ENCODE peak calls at places on chromosomes 3 and 15, in four cellular contexts. T, W, O and R are unnamed samples.

GRCh38 chr3:107198522-107199271 is 178.5 kb upstream of the CCDC54 start:
- DNase-seq in O (no peak), W (no peak), T (no peak), R (no peak)

GRCh38 chr3:70854108-70854507 is 541.7 kb upstream of the MDFIC2 start:
- DNase-seq in O (no peak), T (no peak), W (no peak), R (no peak)

GRCh38 chr3:15646924-15647511 is 45.5 kb downstream of the BTD start:
- DNase-seq in T (no peak), O (no peak), W (no peak), R (no peak)

GRCh38 chr3:132595036-132595435 is 2.0 kb upstream of the ACKR4 start:
- DNase-seq in T (no peak), O (no peak), W (no peak), R (no peak)

GRCh38 chr3:142724682-142725351 is 983 bp downstream of the TRPC1 start:
- DNase-seq in O (peak; percentile 36), T (peak; percentile 34), W (peak; percentile 68), R (no peak)

GRCh38 chr3:135565481-135565880 is 400.0 kb upstream of the PPP2R3A start:
- DNase-seq in O (no peak), W (no peak), T (no peak), R (no peak)

GRCh38 chr3:17232442-17232841 is 347.7 kb downstream of the PLCL2 start:
- DNase-seq in W (no peak), O (no peak), T (no peak), R (no peak)

GRCh38 chr3:111595239-111595638 is at the start of gene ZBED2:
- DNase-seq in O (no peak), T (no peak), W (no peak), R (no peak)

GRCh38 chr15:63595066-63595465 is 2.1 kb upstream of the FBXL22 start:
- DNase-seq in T (no peak), O (no peak), W (no peak), R (no peak)

GRCh38 chr3:149023951-149024350 is 32.6 kb downstream of the GYG1 start:
- DNase-seq in T (no peak), W (no peak), O (no peak), R (no peak)

GRCh38 chr3:13021141-13021933 is 51.9 kb downstream of the IQSEC1 start:
- DNase-seq in T (no peak), W (no peak), O (no peak), R (no peak)

GRCh38 chr15:73051811-73052678 is at the start of gene NEO1:
- DNase-seq in T (peak; percentile 68), W (peak; percentile 59), O (peak; percentile 94), R (no peak)

GRCh38 chr3:174247671-174248070 is 611.5 kb upstream of the NAALADL2 start:
- DNase-seq in T (no peak), O (no peak), W (no peak), R (no peak)

GRCh38 chr15:56950979-56951378 is 32.5 kb downstream of the TCF12 start:
- DNase-seq in T (no peak), O (no peak), W (no peak), R (peak; percentile 55)

GRCh38 chr3:186979837-186980236 is 49.5 kb downstream of the ST6GAL1 start:
- DNase-seq in T (no peak), W (no peak), O (no peak), R (no peak)

GRCh38 chr3:143811602-143812001 is 36.7 kb downstream of the SLC9A9 start:
- DNase-seq in W (no peak), T (no peak), O (no peak), R (no peak)

GRCh38 chr15:68820205-68820588 is 498 bp downstream of the ANP32A start:
- DNase-seq in T (no peak), W (peak; percentile 21), O (no peak), R (no peak)

GRCh38 chr3:187678869-187679268 is 8.7 kb upstream of the SST start:
- DNase-seq in W (peak; percentile 41), O (peak; percentile 32), T (no peak), R (no peak)

GRCh38 chr3:184258926-184259325 is 2.4 kb downstream of the CAMK2N2 start:
- DNase-seq in T (no peak), O (no peak), W (no peak), R (no peak)

GRCh38 chr15:25714538-25714840 is 148.6 kb downstream of the ATP10A start:
- DNase-seq in O (no peak), W (no peak), T (no peak), R (no peak)

GRCh38 chr3:120280566-120280965 is 4.5 kb downstream of the GPR156 start:
- DNase-seq in T (no peak), W (no peak), O (no peak), R (no peak)

GRCh38 chr3:139934557-139935070 is 371 bp upstream of the CLSTN2 start:
- DNase-seq in O (no peak), T (peak; percentile 71), W (no peak), R (no peak)

GRCh38 chr3:139117136-139117675 is 72.5 kb upstream of the PRR23C start:
- DNase-seq in W (no peak), T (no peak), O (no peak), R (no peak)

GRCh38 chr3:113018461-113019181 is 27.8 kb downstream of the GTPBP8 start:
- DNase-seq in T (no peak), W (no peak), O (no peak), R (no peak)

GRCh38 chr15:22850055-22850454 is 11.6 kb downstream of the NIPA2 start:
- DNase-seq in W (no peak), T (no peak), O (no peak), R (no peak)

GRCh38 chr15:39279331-39279730 is 301.5 kb upstream of the THBS1 start:
- DNase-seq in O (no peak), T (no peak), W (no peak), R (no peak)

GRCh38 chr3:127370906-127371305 is 83.1 kb upstream of the PRR20G start:
- DNase-seq in W (no peak), T (no peak), O (no peak), R (no peak)

GRCh38 chr3:157939166-157939565 is 167.1 kb downstream of the SHOX2 start:
- DNase-seq in T (no peak), W (no peak), O (no peak), R (no peak)

GRCh38 chr3:16066545-16066944 is 107.9 kb upstream of the GALNT15 start:
- DNase-seq in T (no peak), O (no peak), W (no peak), R (no peak)

GRCh38 chr3:119322021-119322522 is 27.9 kb downstream of the ARHGAP31 start:
- DNase-seq in O (no peak), T (no peak), W (no peak), R (no peak)

GRCh38 chr3:4498446-4498845 is 5.3 kb downstream of the ITPR1 start:
- DNase-seq in O (no peak), T (no peak), W (no peak), R (no peak)

GRCh38 chr3:4504340-4505261 is 11.5 kb downstream of the ITPR1 start:
- DNase-seq in O (no peak), T (no peak), W (no peak), R (no peak)

GRCh38 chr3:4501991-4502390 is 8.8 kb downstream of the ITPR1 start:
- DNase-seq in W (no peak), O (no peak), T (no peak), R (no peak)

GRCh38 chr3:4503050-4503449 is 9.9 kb downstream of the ITPR1 start:
- DNase-seq in W (no peak), T (no peak), O (no peak), R (no peak)

GRCh38 chr3:4501422-4501821 is 8.3 kb downstream of the ITPR1 start:
- DNase-seq in T (no peak), W (peak; percentile 24), O (no peak), R (no peak)
- TF ChIP-seq SP1 in T (no peak), W (no peak), O (no peak), R (no peak)

DNA sequence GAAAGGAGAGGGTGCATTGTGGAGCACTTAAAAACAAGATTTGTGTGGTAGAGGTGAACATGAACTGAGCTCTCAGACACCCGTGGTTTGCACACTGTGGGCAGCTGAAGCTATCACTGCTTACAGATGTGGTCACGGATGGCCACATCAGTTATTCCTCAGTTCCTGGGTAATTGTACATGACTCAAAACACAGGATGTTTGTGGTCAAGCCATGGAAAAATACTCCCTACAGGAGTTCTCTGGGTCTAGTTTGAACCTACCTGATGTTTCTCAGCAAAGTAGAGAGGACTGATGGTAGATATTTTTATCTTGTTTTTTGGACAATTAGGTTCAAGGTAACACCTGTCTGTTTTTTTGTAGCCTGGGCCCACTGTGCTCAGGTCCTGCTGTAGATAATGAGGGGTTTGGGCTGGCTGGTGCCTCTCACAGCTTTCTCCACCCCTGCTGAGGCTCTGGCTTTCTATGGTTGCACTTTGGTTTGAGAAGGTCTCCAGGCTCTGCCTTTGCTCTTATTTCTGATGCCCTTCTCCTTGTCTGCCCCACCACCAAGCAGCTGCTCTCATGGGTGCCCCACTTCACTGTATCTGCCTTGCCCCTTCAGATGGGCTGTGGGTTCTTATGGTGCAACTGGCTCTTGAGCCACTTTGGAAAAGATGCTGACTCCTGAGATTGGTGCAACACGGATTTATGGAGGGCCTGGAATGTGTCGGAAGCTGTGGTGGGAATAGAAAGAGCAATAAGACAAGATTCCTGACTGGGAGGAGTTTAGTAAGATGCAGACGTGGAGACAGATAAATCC is 40.1 kb downstream of the CDCP1 start:
- DNase-seq in W (no peak), T (no peak), O (peak; percentile 52), R (no peak)
- TF ChIP-seq HDAC6 in W (no peak), T (no peak), O (no peak), R (no peak)

GRCh38 chr3:35338186-35338585 is 301.1 kb upstream of the ARPP21 start:
- DNase-seq in T (no peak), O (no peak), W (no peak), R (no peak)

DNA sequence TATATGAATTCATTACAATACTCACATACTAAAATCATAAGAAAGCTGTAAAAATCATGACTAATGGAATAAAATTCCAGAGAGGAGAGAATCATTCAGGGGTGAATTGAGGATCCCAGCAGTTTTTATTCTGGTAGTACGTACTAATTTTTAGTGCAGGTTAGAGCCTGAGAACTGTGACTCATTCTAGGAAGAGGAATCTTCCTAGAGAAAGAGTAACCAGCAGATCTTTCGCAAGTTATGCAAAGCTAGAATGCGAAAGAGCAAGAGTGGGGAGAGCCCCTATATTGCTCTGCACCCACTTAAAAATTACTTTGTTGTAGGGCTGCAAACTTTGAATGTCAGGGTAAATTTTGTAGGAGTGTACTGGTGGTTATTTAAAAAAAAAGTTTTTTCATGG is 303.6 kb upstream of the ARPP21 start:
- DNase-seq in T (no peak), O (no peak), W (no peak), R (no peak)
- TF ChIP-seq SP1 in T (no peak), O (no peak), W (no peak), R (no peak)

GRCh38 chr3:50260027-50260941 is 8.7 kb upstream of the SEMA3B start:
- DNase-seq in O (peak; percentile 90), T (no peak), W (peak; percentile 91), R (no peak)

GRCh38 chr3:50262778-50263177 is 6.2 kb upstream of the SEMA3B start:
- DNase-seq in W (no peak), O (no peak), T (no peak), R (no peak)

GRCh38 chr3:50260942-50261441 is 8.0 kb upstream of the SEMA3B start:
- DNase-seq in W (no peak), O (no peak), T (no peak), R (no peak)

GRCh38 chr3:50259432-50260026 is 9.4 kb upstream of the SEMA3B start:
- DNase-seq in O (no peak), T (no peak), W (no peak), R (no peak)

DNA sequence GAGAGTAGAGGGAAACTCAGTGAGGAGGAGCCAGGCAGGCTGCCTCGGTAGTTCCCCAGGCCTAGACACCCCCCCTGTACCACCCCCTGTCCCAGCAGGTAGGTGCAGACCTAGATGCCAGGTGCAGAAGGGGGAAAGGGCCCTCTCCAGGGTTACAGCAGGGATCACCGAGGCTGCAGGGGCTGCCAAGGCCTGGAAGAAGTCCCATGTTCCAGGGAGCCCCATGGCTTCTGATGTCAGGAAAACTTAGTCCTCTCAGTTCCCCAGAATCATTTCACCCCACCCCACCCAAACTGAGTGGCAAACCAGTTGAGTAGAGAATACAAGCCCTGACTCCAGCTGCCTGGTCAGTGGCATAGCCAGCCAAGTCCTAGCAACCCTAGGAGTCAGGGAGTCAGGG is 7.4 kb upstream of the SEMA3B start:
- DNase-seq in O (no peak), T (no peak), W (no peak), R (no peak)
- TF ChIP-seq HDAC6 in O (no peak), T (no peak), W (no peak), R (no peak)